ENCODE peak calls at places on chromosome 21, in six cellular contexts. U is lower lobe of right lung, R is colonic mucosa, G is left ventricle myocardium inferior, X is GM23248, Y is body of pancreas. P is an unnamed sample. For H3K27me3, the result is how much of the 10 kb centered on the place peaks cover.

GRCh38 chr21:25979845-25980433 is 190.6 kb downstream of the APP start:
- DNase-seq in U (no peak), R (no peak), G (no peak), X (no peak), Y (no peak), P (no peak)

GRCh38 chr21:26099610-26100219 is 70.9 kb downstream of the APP start:
- DNase-seq in U (no peak), R (no peak), G (no peak), X (peak), Y (no peak), P (no peak)

GRCh38 chr21:39854572-39854971 is 12.7 kb upstream of the PCP4 start:
- DNase-seq in U (no peak), R (no peak), G (no peak), X (no peak), Y (no peak), P (no peak)

GRCh38 chr21:16775056-16775455 is 737.8 kb upstream of the CXADR start:
- DNase-seq in U (no peak), R (no peak), G (no peak), X (no peak), Y (peak), P (no peak)

GRCh38 chr21:46059195-46059594 is 38.7 kb upstream of the COL6A2 start:
- DNase-seq in U (peak), R (no peak), G (no peak), X (no peak), Y (no peak), P (no peak)

GRCh38 chr21:31612889-31613785 is 46.4 kb upstream of the SOD1 start:
- DNase-seq in U (peak), R (no peak), G (no peak), X (peak), Y (no peak), P (peak)

GRCh38 chr21:33302055-33302454 is 22.7 kb upstream of the IFNAR1 start:
- DNase-seq in U (no peak), R (no peak), G (no peak), X (no peak), Y (no peak), P (no peak)

GRCh38 chr21:40827509-40827908 is 19.4 kb downstream of the DSCAM start:
- DNase-seq in U (no peak), R (no peak), G (no peak), X (no peak), Y (no peak), P (no peak)

GRCh38 chr21:35223480-35224156 is 174.5 kb upstream of the RUNX1 start:
- DNase-seq in U (no peak), R (no peak), G (no peak), X (no peak), Y (no peak), P (no peak)

GRCh38 chr21:14251336-14251735 is 35.4 kb downstream of the RBM11 start:
- DNase-seq in U (no peak), R (no peak), G (no peak), X (no peak), Y (no peak), P (no peak)

GRCh38 chr21:14303731-14304488 is 79.0 kb downstream of the HSPA13 start:
- DNase-seq in U (no peak), R (no peak), G (no peak), X (no peak), Y (no peak), P (no peak)

GRCh38 chr21:29217818-29218252 is 80.9 kb upstream of the BACH1 start:
- DNase-seq in U (no peak), R (no peak), G (no peak), X (peak), Y (no peak), P (peak)

GRCh38 chr21:31184462-31184861 is 146.2 kb upstream of the KRTAP19-8 start:
- DNase-seq in U (no peak), R (no peak), G (no peak), X (no peak), Y (no peak), P (no peak)

GRCh38 chr21:46618738-46619369 is 14.0 kb upstream of the S100B start:
- DNase-seq in U (no peak), R (no peak), G (no peak), X (peak), Y (no peak), P (no peak)

GRCh38 chr21:33813832-33814231 is 101.8 kb downstream of the ATP5PO start:
- DNase-seq in U (no peak), R (no peak), G (no peak), X (no peak), Y (no peak), P (no peak)

GRCh38 chr21:24115141-24115540 is 1492.1 kb downstream of the MRPL39 start:
- DNase-seq in U (no peak), R (no peak), G (no peak), X (no peak), Y (no peak), P (no peak)

GRCh38 chr21:29155118-29155932 is 24.9 kb downstream of the MAP3K7CL start:
- DNase-seq in U (peak), R (no peak), G (peak), X (peak), Y (peak), P (peak)

GRCh38 chr21:29465528-29465927 is 166.8 kb downstream of the BACH1 start:
- DNase-seq in U (no peak), R (no peak), G (no peak), X (no peak), Y (no peak), P (no peak)

GRCh38 chr21:22806278-22806677 is 1808.1 kb downstream of the NCAM2 start:
- DNase-seq in U (no peak), R (no peak), G (no peak), X (no peak), Y (no peak), P (no peak)

GRCh38 chr21:34691396-34692032 is 22.7 kb downstream of the CLIC6 start:
- DNase-seq in U (no peak), R (no peak), G (no peak), X (no peak), Y (no peak), P (no peak)

GRCh38 chr21:39125752-39126485 is 57.3 kb downstream of the PSMG1 start:
- DNase-seq in U (no peak), R (peak), G (no peak), X (peak), Y (peak), P (peak)

GRCh38 chr21:31557956-31558838 is 101.3 kb upstream of the SOD1 start:
- DNase-seq in U (no peak), R (peak), G (no peak), X (peak), Y (peak), P (peak)

GRCh38 chr21:28745131-28746055 is 247.3 kb downstream of the LTN1 start:
- DNase-seq in U (peak), R (peak), G (peak), X (peak), Y (peak), P (peak)

GRCh38 chr21:35512321-35512720 is 463.2 kb upstream of the RUNX1 start:
- DNase-seq in U (no peak), R (no peak), G (no peak), X (peak), Y (no peak), P (no peak)

GRCh38 chr21:39088831-39089380 is 94.3 kb downstream of the PSMG1 start:
- DNase-seq in U (no peak), R (no peak), G (no peak), X (peak), Y (no peak), P (peak)

GRCh38 chr21:40177979-40178378 is 310.7 kb downstream of the PCP4 start:
- DNase-seq in U (no peak), R (no peak), G (no peak), X (no peak), Y (peak), P (no peak)

GRCh38 chr21:39891111-39891510 is 23.9 kb downstream of the PCP4 start:
- DNase-seq in U (no peak), R (no peak), G (no peak), X (no peak), Y (no peak), P (no peak)

GRCh38 chr21:39127506-39127905 is 55.7 kb downstream of the PSMG1 start:
- DNase-seq in U (no peak), R (no peak), G (no peak), X (no peak), Y (no peak), P (no peak)

GRCh38 chr21:16569679-16570078 is 839.9 kb downstream of the USP25 start:
- DNase-seq in U (no peak), R (no peak), G (no peak), X (peak), Y (no peak), P (peak)

GRCh38 chr21:20311388-20311787 is 686.8 kb upstream of the NCAM2 start:
- DNase-seq in U (no peak), R (no peak), G (no peak), X (no peak), Y (no peak), P (no peak)

GRCh38 chr21:35050348-35051286 is 1.5 kb upstream of the RUNX1 start:
- DNase-seq in U (no peak), R (no peak), G (no peak), X (peak), Y (no peak), P (no peak)

GRCh38 chr21:26115346-26115745 is 55.2 kb downstream of the APP start:
- DNase-seq in U (no peak), R (no peak), G (no peak), X (no peak), Y (peak), P (no peak)

GRCh38 chr21:17786219-17787181 is 32.7 kb downstream of the C21orf91 start:
- DNase-seq in U (peak), R (no peak), G (no peak), X (no peak), Y (no peak), P (no peak)

GRCh38 chr21:33657124-33657842 is 15.0 kb downstream of the ITSN1 start:
- DNase-seq in U (no peak), R (peak), G (no peak), X (no peak), Y (no peak), P (no peak)

GRCh38 chr21:34205811-34206635 is 132.6 kb downstream of the MRPS6 start:
- DNase-seq in U (no peak), R (no peak), G (no peak), X (peak), Y (no peak), P (no peak)

GRCh38 chr21:42057861-42058437 is 13.2 kb upstream of the UMODL1 start:
- DNase-seq in U (no peak), R (peak), G (no peak), X (no peak), Y (no peak), P (no peak)
- H3K27ac ChIP-seq in U (peak), R (peak), G (no peak), X (peak), Y (peak), P (peak)

GRCh38 chr21:43861716-43862115 is 3.3 kb upstream of the AGPAT3 start:
- DNase-seq in U (no peak), R (no peak), G (no peak), X (no peak), Y (peak), P (no peak)
- H3K4me3 ChIP-seq in U (no peak), R (no peak), G (no peak), X (no peak), Y (no peak), P (no peak)

DNA sequence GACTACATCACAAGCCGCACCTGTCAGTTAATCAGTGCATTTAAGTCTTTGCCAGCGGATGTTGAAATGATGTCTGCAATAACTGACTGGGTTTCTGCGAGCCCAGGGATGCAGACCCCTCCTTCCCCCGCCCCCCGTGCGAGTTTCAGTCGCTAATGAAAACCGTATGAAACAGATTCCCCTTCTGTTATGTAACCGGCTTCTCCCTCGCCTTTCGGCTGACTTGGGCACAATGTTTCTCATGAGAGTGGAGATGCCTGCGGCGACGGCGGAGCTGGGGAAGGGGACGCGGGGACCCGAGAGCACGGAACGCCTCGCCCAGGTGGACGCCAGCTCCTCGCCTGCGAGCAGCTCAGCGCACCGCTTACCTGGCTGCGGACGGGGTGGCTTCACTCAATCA is 741 bp downstream of the KCNJ6 start:
- DNase-seq in U (no peak), R (no peak), G (no peak), X (no peak), Y (no peak), P (no peak)
- H3K27me3 ChIP-seq in U (half or more), R (under half), G (half or more), X (under half), Y (under half), P (under half)

GRCh38 chr21:44970766-44971671 is 31.2 kb downstream of the SLX9 start:
- DNase-seq in U (no peak), R (no peak), G (no peak), X (no peak), Y (no peak), P (no peak)
- H3K27ac ChIP-seq in U (no peak), R (no peak), G (no peak), X (no peak), Y (no peak), P (peak)

P was measured in brain microvascular endothelial cell.